ENCODE peak calls at places on chromosomes 12 and 14, in eight cellular contexts. One of them, this sample, is unnamed.

GRCh38 chr12:114013601-114014345 is 47.6 kb upstream of the RBM19 start:
- DNase-seq in testis: no peak
- DNase-seq in epithelial cell of proximal tubule: no peak
- DNase-seq in fibroblast of mammary gland: peak; percentile 73
- DNase-seq in SK-N-SH: peak; percentile 32
- DNase-seq in CD8-positive, alpha-beta T cell: no peak
- DNase-seq in OCI-LY7: peak; percentile 7
- DNase-seq in choroid plexus epithelial cell: peak; percentile 14
- DNase-seq in this sample: no peak

GRCh38 chr12:22339691-22340090 is 5.2 kb upstream of the ST8SIA1 start:
- DNase-seq in epithelial cell of proximal tubule: no peak
- DNase-seq in SK-N-SH: no peak
- DNase-seq in choroid plexus epithelial cell: no peak
- DNase-seq in OCI-LY7: no peak
- DNase-seq in CD8-positive, alpha-beta T cell: no peak
- DNase-seq in fibroblast of mammary gland: no peak
- DNase-seq in testis: no peak
- DNase-seq in this sample: no peak

GRCh38 chr14:88630565-88630964 is 67.7 kb downstream of the ZC3H14 start:
- DNase-seq in choroid plexus epithelial cell: peak; percentile 70
- DNase-seq in OCI-LY7: no peak
- DNase-seq in fibroblast of mammary gland: peak; percentile 46
- DNase-seq in epithelial cell of proximal tubule: peak; percentile 97
- DNase-seq in SK-N-SH: no peak
- DNase-seq in CD8-positive, alpha-beta T cell: no peak
- DNase-seq in testis: peak; percentile 50
- DNase-seq in this sample: no peak

GRCh38 chr12:84689638-84690037 is 223.0 kb downstream of the SLC6A15 start:
- DNase-seq in OCI-LY7: no peak
- DNase-seq in SK-N-SH: no peak
- DNase-seq in CD8-positive, alpha-beta T cell: no peak
- DNase-seq in choroid plexus epithelial cell: no peak
- DNase-seq in testis: peak; percentile 22
- DNase-seq in epithelial cell of proximal tubule: no peak
- DNase-seq in fibroblast of mammary gland: no peak
- DNase-seq in this sample: no peak

GRCh38 chr14:36773136-36773540 is 111.5 kb downstream of the PAX9 start:
- DNase-seq in fibroblast of mammary gland: peak; percentile 23
- DNase-seq in OCI-LY7: no peak
- DNase-seq in SK-N-SH: no peak
- DNase-seq in epithelial cell of proximal tubule: no peak
- DNase-seq in choroid plexus epithelial cell: peak; percentile 57
- DNase-seq in CD8-positive, alpha-beta T cell: no peak
- DNase-seq in testis: no peak
- DNase-seq in this sample: no peak

GRCh38 chr14:63933701-63934100 is 80.9 kb downstream of the SYNE2 start:
- DNase-seq in testis: no peak
- DNase-seq in OCI-LY7: no peak
- DNase-seq in choroid plexus epithelial cell: no peak
- DNase-seq in CD8-positive, alpha-beta T cell: no peak
- DNase-seq in epithelial cell of proximal tubule: no peak
- DNase-seq in SK-N-SH: no peak
- DNase-seq in fibroblast of mammary gland: no peak
- DNase-seq in this sample: no peak

GRCh38 chr12:51753980-51754675 is 94.4 kb downstream of the FIGNL2 start:
- DNase-seq in epithelial cell of proximal tubule: no peak
- DNase-seq in testis: no peak
- DNase-seq in OCI-LY7: no peak
- DNase-seq in fibroblast of mammary gland: no peak
- DNase-seq in CD8-positive, alpha-beta T cell: no peak
- DNase-seq in SK-N-SH: no peak
- DNase-seq in choroid plexus epithelial cell: no peak
- DNase-seq in this sample: no peak

GRCh38 chr14:69087061-69087461 is 65.9 kb downstream of the DCAF5 start:
- DNase-seq in OCI-LY7: no peak
- DNase-seq in choroid plexus epithelial cell: peak; percentile 57
- DNase-seq in CD8-positive, alpha-beta T cell: no peak
- DNase-seq in fibroblast of mammary gland: peak; percentile 41
- DNase-seq in epithelial cell of proximal tubule: peak; percentile 76
- DNase-seq in SK-N-SH: no peak
- DNase-seq in testis: no peak
- DNase-seq in this sample: no peak

GRCh38 chr14:79057333-79057732 is 887.2 kb downstream of the NRXN3 start:
- DNase-seq in testis: no peak
- DNase-seq in choroid plexus epithelial cell: peak; percentile 20
- DNase-seq in CD8-positive, alpha-beta T cell: no peak
- DNase-seq in SK-N-SH: no peak
- DNase-seq in epithelial cell of proximal tubule: no peak
- DNase-seq in fibroblast of mammary gland: peak; percentile 22
- DNase-seq in OCI-LY7: no peak
- DNase-seq in this sample: no peak

GRCh38 chr12:131915774-131916173 is 13.3 kb upstream of the PUS1 start:
- DNase-seq in SK-N-SH: no peak
- DNase-seq in OCI-LY7: no peak
- DNase-seq in testis: no peak
- DNase-seq in CD8-positive, alpha-beta T cell: no peak
- DNase-seq in choroid plexus epithelial cell: no peak
- DNase-seq in epithelial cell of proximal tubule: no peak
- DNase-seq in fibroblast of mammary gland: no peak
- DNase-seq in this sample: no peak

DNA sequence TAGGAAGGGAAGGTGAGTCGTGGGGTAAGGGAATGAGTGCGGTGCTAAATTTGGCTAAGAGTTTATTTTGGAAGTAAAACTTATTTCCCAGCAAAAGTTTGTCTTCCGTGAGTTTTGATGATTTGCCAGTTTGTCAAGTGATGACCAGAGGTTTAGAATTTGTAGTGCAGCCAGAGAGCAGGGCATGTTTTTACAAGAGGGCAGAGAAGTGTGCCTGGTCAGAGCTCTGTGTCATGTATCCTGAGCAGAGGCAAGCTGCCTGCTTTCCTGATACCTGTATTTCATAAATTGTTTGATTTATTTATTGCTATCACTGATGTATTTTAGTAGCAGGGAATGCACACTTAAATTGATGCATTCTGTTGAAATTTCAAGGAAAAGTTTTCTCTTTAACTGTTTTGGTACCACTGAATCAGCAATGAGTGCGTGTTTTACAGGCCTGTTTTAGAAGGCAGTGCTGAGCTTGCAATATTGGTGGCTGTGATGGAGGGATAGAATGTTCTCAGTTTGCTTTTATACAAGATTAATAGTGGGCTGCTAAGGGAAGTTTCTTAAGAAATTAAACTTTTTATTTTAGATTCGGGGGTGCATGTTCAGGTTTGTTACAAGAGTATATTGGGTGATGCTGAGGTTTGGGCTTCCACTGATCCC is 19.7 kb upstream of the RD3L start:
- DNase-seq in SK-N-SH: no peak
- DNase-seq in fibroblast of mammary gland: no peak
- DNase-seq in CD8-positive, alpha-beta T cell: no peak
- DNase-seq in choroid plexus epithelial cell: no peak
- DNase-seq in testis: no peak
- DNase-seq in OCI-LY7: no peak
- DNase-seq in epithelial cell of proximal tubule: no peak
- DNase-seq in this sample: no peak
- H3K4me3 ChIP-seq in SK-N-SH: no peak overlapping the region
- H3K4me3 ChIP-seq in fibroblast of mammary gland: no peak overlapping the region
- H3K4me3 ChIP-seq in CD8-positive, alpha-beta T cell: no peak overlapping the region
- H3K4me3 ChIP-seq in choroid plexus epithelial cell: no peak overlapping the region
- H3K4me3 ChIP-seq in testis: no peak overlapping the region
- H3K4me3 ChIP-seq in OCI-LY7: no peak overlapping the region
- H3K4me3 ChIP-seq in epithelial cell of proximal tubule: no peak overlapping the region
- H3K4me3 ChIP-seq in this sample: no peak overlapping the region

GRCh38 chr12:130517588-130517987 is 179.9 kb downstream of the PIWIL1 start:
- DNase-seq in SK-N-SH: no peak
- DNase-seq in fibroblast of mammary gland: no peak
- DNase-seq in testis: no peak
- DNase-seq in epithelial cell of proximal tubule: no peak
- DNase-seq in choroid plexus epithelial cell: no peak
- DNase-seq in CD8-positive, alpha-beta T cell: no peak
- DNase-seq in OCI-LY7: no peak
- DNase-seq in this sample: no peak

GRCh38 chr12:130513572-130513971 is 175.9 kb downstream of the PIWIL1 start:
- DNase-seq in choroid plexus epithelial cell: no peak
- DNase-seq in CD8-positive, alpha-beta T cell: no peak
- DNase-seq in fibroblast of mammary gland: no peak
- DNase-seq in SK-N-SH: no peak
- DNase-seq in epithelial cell of proximal tubule: no peak
- DNase-seq in testis: no peak
- DNase-seq in OCI-LY7: no peak
- DNase-seq in this sample: no peak

GRCh38 chr12:130511285-130511684 is 173.6 kb downstream of the PIWIL1 start:
- DNase-seq in CD8-positive, alpha-beta T cell: no peak
- DNase-seq in OCI-LY7: no peak
- DNase-seq in SK-N-SH: no peak
- DNase-seq in epithelial cell of proximal tubule: no peak
- DNase-seq in fibroblast of mammary gland: no peak
- DNase-seq in choroid plexus epithelial cell: no peak
- DNase-seq in testis: no peak
- DNase-seq in this sample: no peak

GRCh38 chr12:130509454-130509853 is 171.8 kb downstream of the PIWIL1 start:
- DNase-seq in epithelial cell of proximal tubule: no peak
- DNase-seq in SK-N-SH: no peak
- DNase-seq in testis: no peak
- DNase-seq in CD8-positive, alpha-beta T cell: no peak
- DNase-seq in choroid plexus epithelial cell: no peak
- DNase-seq in fibroblast of mammary gland: no peak
- DNase-seq in OCI-LY7: no peak
- DNase-seq in this sample: no peak

DNA sequence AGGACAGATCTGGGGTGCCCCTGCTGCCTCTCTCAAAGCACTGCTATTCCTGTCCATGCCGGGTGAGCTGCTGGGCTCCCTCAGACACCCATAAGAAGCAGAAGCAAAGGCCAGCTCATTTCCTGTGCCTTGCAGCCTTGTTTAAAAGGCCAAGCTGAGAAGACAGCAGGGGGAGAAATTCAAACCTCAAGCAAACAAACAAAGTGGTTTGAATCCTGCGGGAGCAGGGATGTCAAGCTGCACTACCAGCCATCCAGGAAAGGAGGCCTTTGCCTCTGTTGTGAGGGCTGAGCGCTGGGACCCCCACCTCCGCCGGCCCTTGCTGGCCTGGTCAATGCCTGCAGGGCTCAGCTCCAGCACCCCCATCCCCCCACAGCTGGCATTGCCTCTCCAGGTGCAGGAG is 176.5 kb downstream of the PIWIL1 start:
- DNase-seq in choroid plexus epithelial cell: no peak
- DNase-seq in fibroblast of mammary gland: no peak
- DNase-seq in SK-N-SH: peak; percentile 45
- DNase-seq in epithelial cell of proximal tubule: no peak
- DNase-seq in CD8-positive, alpha-beta T cell: no peak
- DNase-seq in testis: no peak
- DNase-seq in OCI-LY7: no peak
- DNase-seq in this sample: no peak
- TF ChIP-seq CTCF in choroid plexus epithelial cell: no peak
- TF ChIP-seq CTCF in fibroblast of mammary gland: no peak
- TF ChIP-seq CTCF in SK-N-SH: no peak
- TF ChIP-seq CTCF in epithelial cell of proximal tubule: no peak
- TF ChIP-seq CTCF in CD8-positive, alpha-beta T cell: no peak
- TF ChIP-seq CTCF in testis: no peak
- TF ChIP-seq CTCF in OCI-LY7: no peak
- TF ChIP-seq CTCF in this sample: no peak

GRCh38 chr12:47900480-47901129 is 4.2 kb downstream of the VDR start:
- DNase-seq in SK-N-SH: no peak
- DNase-seq in CD8-positive, alpha-beta T cell: no peak
- DNase-seq in choroid plexus epithelial cell: peak; percentile 14
- DNase-seq in epithelial cell of proximal tubule: peak; percentile 63
- DNase-seq in testis: no peak
- DNase-seq in fibroblast of mammary gland: no peak
- DNase-seq in OCI-LY7: peak; percentile 60
- DNase-seq in this sample: peak; percentile 28

GRCh38 chr12:47901285-47902093 is 3.3 kb downstream of the VDR start:
- DNase-seq in fibroblast of mammary gland: no peak
- DNase-seq in choroid plexus epithelial cell: no peak
- DNase-seq in epithelial cell of proximal tubule: no peak
- DNase-seq in CD8-positive, alpha-beta T cell: no peak
- DNase-seq in testis: no peak
- DNase-seq in OCI-LY7: no peak
- DNase-seq in SK-N-SH: no peak
- DNase-seq in this sample: no peak

GRCh38 chr12:47900101-47900479 is 4.7 kb downstream of the VDR start:
- DNase-seq in testis: no peak
- DNase-seq in epithelial cell of proximal tubule: no peak
- DNase-seq in SK-N-SH: no peak
- DNase-seq in fibroblast of mammary gland: no peak
- DNase-seq in CD8-positive, alpha-beta T cell: no peak
- DNase-seq in OCI-LY7: no peak
- DNase-seq in choroid plexus epithelial cell: no peak
- DNase-seq in this sample: no peak

GRCh38 chr12:47902131-47902639 is 2.6 kb downstream of the VDR start:
- DNase-seq in choroid plexus epithelial cell: no peak
- DNase-seq in CD8-positive, alpha-beta T cell: no peak
- DNase-seq in fibroblast of mammary gland: no peak
- DNase-seq in SK-N-SH: no peak
- DNase-seq in testis: no peak
- DNase-seq in epithelial cell of proximal tubule: no peak
- DNase-seq in OCI-LY7: no peak
- DNase-seq in this sample: no peak

GRCh38 chr12:47899466-47899865 is 5.3 kb downstream of the VDR start:
- DNase-seq in OCI-LY7: no peak
- DNase-seq in testis: no peak
- DNase-seq in SK-N-SH: no peak
- DNase-seq in CD8-positive, alpha-beta T cell: no peak
- DNase-seq in fibroblast of mammary gland: no peak
- DNase-seq in epithelial cell of proximal tubule: no peak
- DNase-seq in choroid plexus epithelial cell: no peak
- DNase-seq in this sample: no peak
- H3K4me3 ChIP-seq in OCI-LY7: no peak overlapping the region
- H3K4me3 ChIP-seq in testis: no peak overlapping the region
- H3K4me3 ChIP-seq in SK-N-SH: no peak overlapping the region
- H3K4me3 ChIP-seq in CD8-positive, alpha-beta T cell: no peak overlapping the region
- H3K4me3 ChIP-seq in fibroblast of mammary gland: no peak overlapping the region
- H3K4me3 ChIP-seq in epithelial cell of proximal tubule: no peak overlapping the region
- H3K4me3 ChIP-seq in choroid plexus epithelial cell: no peak overlapping the region
- H3K4me3 ChIP-seq in this sample: no peak overlapping the region

GRCh38 chr12:116274552-116275375 is 2.7 kb downstream of the MED13L start:
- DNase-seq in fibroblast of mammary gland: no peak
- DNase-seq in SK-N-SH: no peak
- DNase-seq in OCI-LY7: no peak
- DNase-seq in testis: no peak
- DNase-seq in choroid plexus epithelial cell: no peak
- DNase-seq in CD8-positive, alpha-beta T cell: no peak
- DNase-seq in epithelial cell of proximal tubule: no peak
- DNase-seq in this sample: no peak

GRCh38 chr12:116278667-116279066 is 1.2 kb upstream of the MED13L start:
- DNase-seq in choroid plexus epithelial cell: no peak
- DNase-seq in testis: no peak
- DNase-seq in OCI-LY7: peak; percentile 6
- DNase-seq in SK-N-SH: no peak
- DNase-seq in fibroblast of mammary gland: no peak
- DNase-seq in epithelial cell of proximal tubule: no peak
- DNase-seq in CD8-positive, alpha-beta T cell: no peak
- DNase-seq in this sample: no peak

GRCh38 chr12:116276433-116277216 is 868 bp downstream of the MED13L start:
- DNase-seq in SK-N-SH: peak; percentile 81
- DNase-seq in fibroblast of mammary gland: peak; percentile 58
- DNase-seq in epithelial cell of proximal tubule: no peak
- DNase-seq in choroid plexus epithelial cell: peak; percentile 79
- DNase-seq in OCI-LY7: peak; percentile 61
- DNase-seq in testis: peak; percentile 77
- DNase-seq in CD8-positive, alpha-beta T cell: peak; percentile 79
- DNase-seq in this sample: peak; percentile 76

GRCh38 chr12:116278259-116278595 is 734 bp upstream of the MED13L start:
- DNase-seq in OCI-LY7: no peak
- DNase-seq in testis: no peak
- DNase-seq in CD8-positive, alpha-beta T cell: no peak
- DNase-seq in fibroblast of mammary gland: no peak
- DNase-seq in SK-N-SH: no peak
- DNase-seq in epithelial cell of proximal tubule: no peak
- DNase-seq in choroid plexus epithelial cell: no peak
- DNase-seq in this sample: no peak

GRCh38 chr12:116277393-116278258 is at the start of gene MED13L:
- DNase-seq in OCI-LY7: peak; percentile 93
- DNase-seq in fibroblast of mammary gland: peak; percentile 72
- DNase-seq in epithelial cell of proximal tubule: no peak
- DNase-seq in SK-N-SH: peak; percentile 99
- DNase-seq in CD8-positive, alpha-beta T cell: peak; percentile 95
- DNase-seq in choroid plexus epithelial cell: peak; percentile 88
- DNase-seq in testis: peak; percentile 88
- DNase-seq in this sample: peak; percentile 85
- TF ChIP-seq CTCF in OCI-LY7: no peak
- TF ChIP-seq CTCF in fibroblast of mammary gland: no peak
- TF ChIP-seq CTCF in epithelial cell of proximal tubule: no peak
- TF ChIP-seq CTCF in SK-N-SH: peak; percentile 30
- TF ChIP-seq CTCF in CD8-positive, alpha-beta T cell: no peak
- TF ChIP-seq CTCF in choroid plexus epithelial cell: peak; percentile 27
- TF ChIP-seq CTCF in testis: no peak
- TF ChIP-seq CTCF in this sample: peak; percentile 18

This sample was measured in WERI-Rb-1.